ENCODE peak calls at places on chromosome 10, in ten cellular contexts. X is Calu3, V is lower leg skin, R is lower lobe of right lung, U is uterus, Z is GM10248, C is heart left ventricle, H is progenitor cell of endocrine pancreas, A is GM23338, N is HFFc6. E is an unnamed sample.

GRCh38 chr10:48390933-48391845 is 84.7 kb downstream of the MAPK8 start:
- DNase-seq in U (no peak), Z (peak), C (no peak), N (peak), A (no peak), R (no peak), X (no peak), V (no peak), H (no peak), E (no peak)

GRCh38 chr10:667096-667495 is 22.4 kb downstream of the DIP2C start:
- DNase-seq in Z (no peak), N (no peak), R (no peak), C (no peak), H (peak), A (no peak), V (peak), U (no peak), X (no peak), E (no peak)

GRCh38 chr10:60114765-60115586 is 208.6 kb upstream of the CCDC6 start:
- DNase-seq in R (no peak), Z (peak), N (peak), U (peak), V (no peak), A (peak), C (no peak), X (peak), H (no peak), E (peak)

GRCh38 chr10:110429301-110429700 is 68.4 kb upstream of the DUSP5 start:
- DNase-seq in U (no peak), V (peak), R (no peak), A (no peak), H (no peak), C (no peak), Z (no peak), X (no peak), N (peak), E (no peak)

GRCh38 chr10:499991-500390 is 189.5 kb downstream of the DIP2C start:
- DNase-seq in V (no peak), X (no peak), N (no peak), H (no peak), U (no peak), R (peak), Z (no peak), A (no peak), C (no peak), E (no peak)

GRCh38 chr10:77801474-77802238 is 124.9 kb downstream of the DLG5 start:
- DNase-seq in X (no peak), H (no peak), R (peak), C (no peak), N (peak), Z (no peak), V (no peak), A (no peak), U (no peak), E (no peak)

GRCh38 chr10:44301781-44302400 is 83.0 kb downstream of the CXCL12 start:
- DNase-seq in H (no peak), U (no peak), X (no peak), N (no peak), R (no peak), Z (no peak), V (no peak), C (no peak), A (no peak), E (no peak)

GRCh38 chr10:43237128-43237527 is 29.7 kb downstream of the RASGEF1A start:
- DNase-seq in Z (no peak), V (peak), X (no peak), C (peak), A (no peak), R (peak), H (peak), N (no peak), U (no peak), E (no peak)

GRCh38 chr10:59817806-59818205 is 64.6 kb upstream of the MRLN start:
- DNase-seq in C (no peak), X (no peak), R (no peak), V (no peak), H (no peak), U (no peak), N (no peak), Z (no peak), A (no peak), E (no peak)

GRCh38 chr10:112562803-112563663 is 116.0 kb downstream of the VTI1A start:
- DNase-seq in C (no peak), X (no peak), N (no peak), U (no peak), Z (no peak), R (no peak), V (no peak), H (no peak), A (no peak), E (no peak)

GRCh38 chr10:92822060-92822634 is 26.2 kb upstream of the EXOC6 start:
- DNase-seq in U (no peak), N (peak), Z (no peak), C (no peak), X (peak), H (no peak), A (no peak), V (no peak), R (no peak), E (no peak)

GRCh38 chr10:97898429-97898828 is 48.8 kb downstream of the GOLGA7B start:
- DNase-seq in X (no peak), V (no peak), N (no peak), R (peak), A (no peak), U (no peak), H (no peak), Z (no peak), C (no peak), E (no peak)

GRCh38 chr10:74683621-74684114 is 142.7 kb upstream of the KAT6B start:
- DNase-seq in C (no peak), A (no peak), H (no peak), Z (no peak), X (no peak), U (no peak), V (no peak), N (no peak), R (no peak), E (no peak)

GRCh38 chr10:101768791-101769170 is 7.1 kb downstream of the FGF8 start:
- DNase-seq in C (no peak), Z (no peak), X (no peak), V (peak), H (no peak), U (no peak), N (no peak), R (no peak), A (no peak), E (no peak)

GRCh38 chr10:78292987-78293865 is 259.6 kb downstream of the RPS24 start:
- DNase-seq in V (no peak), X (no peak), N (no peak), R (no peak), C (no peak), U (no peak), H (no peak), Z (no peak), A (peak), E (peak)

GRCh38 chr10:110818311-110819257 is 53.1 kb upstream of the PDCD4 start:
- DNase-seq in U (no peak), N (no peak), H (no peak), R (peak), X (peak), Z (no peak), A (no peak), V (no peak), C (no peak), E (no peak)

GRCh38 chr10:74058658-74059057 is 60.7 kb downstream of the VCL start:
- DNase-seq in X (peak), R (no peak), Z (peak), N (no peak), A (no peak), C (no peak), V (no peak), U (no peak), H (no peak), E (no peak)

GRCh38 chr10:22505923-22506685 is 160.8 kb downstream of the SPAG6 start:
- DNase-seq in V (no peak), Z (peak), X (no peak), C (no peak), R (no peak), A (no peak), N (peak), H (no peak), U (no peak), E (peak)

GRCh38 chr10:14535497-14536199 is 204.9 kb upstream of the FRMD4A start:
- DNase-seq in X (no peak), N (no peak), H (no peak), U (no peak), R (no peak), C (no peak), V (no peak), Z (no peak), A (no peak), E (no peak)

GRCh38 chr10:7956508-7956907 is 98.0 kb upstream of the GATA3 start:
- DNase-seq in C (no peak), Z (peak), U (no peak), X (no peak), N (peak), H (no peak), A (no peak), R (no peak), V (no peak), E (no peak)

GRCh38 chr10:12513775-12514663 is 164.7 kb downstream of the CAMK1D start:
- DNase-seq in R (no peak), H (no peak), A (no peak), Z (no peak), V (no peak), X (no peak), C (no peak), N (no peak), U (no peak), E (no peak)

GRCh38 chr10:3779146-3779707 is 5.8 kb downstream of the KLF6 start:
- DNase-seq in R (no peak), N (no peak), Z (no peak), X (no peak), A (no peak), U (no peak), C (no peak), V (no peak), H (no peak), E (no peak)

GRCh38 chr10:122276611-122277205 is 5.6 kb downstream of the BTBD16 start:
- DNase-seq in Z (no peak), X (no peak), R (no peak), N (peak), C (no peak), U (no peak), V (peak), H (no peak), A (peak), E (no peak)

GRCh38 chr10:127619550-127619949 is 70.4 kb downstream of the NPS start:
- DNase-seq in X (no peak), A (no peak), V (no peak), C (no peak), N (no peak), R (no peak), H (no peak), U (no peak), Z (no peak), E (no peak)

GRCh38 chr10:15943461-15943860 is 83.2 kb upstream of the MINDY3 start:
- DNase-seq in C (no peak), Z (no peak), V (no peak), X (no peak), A (no peak), U (no peak), N (no peak), H (no peak), R (no peak), E (no peak)

GRCh38 chr10:88728107-88728763 is 22.2 kb downstream of the LIPK start:
- DNase-seq in C (no peak), V (no peak), A (peak), Z (no peak), X (no peak), R (peak), H (no peak), U (no peak), N (no peak), E (peak)
- TF ChIP-seq CTCF in C (no peak), V (no peak), A (peak), Z (no peak), X (peak), R (no peak), H (peak), U (no peak), N (peak), E (peak)

DNA sequence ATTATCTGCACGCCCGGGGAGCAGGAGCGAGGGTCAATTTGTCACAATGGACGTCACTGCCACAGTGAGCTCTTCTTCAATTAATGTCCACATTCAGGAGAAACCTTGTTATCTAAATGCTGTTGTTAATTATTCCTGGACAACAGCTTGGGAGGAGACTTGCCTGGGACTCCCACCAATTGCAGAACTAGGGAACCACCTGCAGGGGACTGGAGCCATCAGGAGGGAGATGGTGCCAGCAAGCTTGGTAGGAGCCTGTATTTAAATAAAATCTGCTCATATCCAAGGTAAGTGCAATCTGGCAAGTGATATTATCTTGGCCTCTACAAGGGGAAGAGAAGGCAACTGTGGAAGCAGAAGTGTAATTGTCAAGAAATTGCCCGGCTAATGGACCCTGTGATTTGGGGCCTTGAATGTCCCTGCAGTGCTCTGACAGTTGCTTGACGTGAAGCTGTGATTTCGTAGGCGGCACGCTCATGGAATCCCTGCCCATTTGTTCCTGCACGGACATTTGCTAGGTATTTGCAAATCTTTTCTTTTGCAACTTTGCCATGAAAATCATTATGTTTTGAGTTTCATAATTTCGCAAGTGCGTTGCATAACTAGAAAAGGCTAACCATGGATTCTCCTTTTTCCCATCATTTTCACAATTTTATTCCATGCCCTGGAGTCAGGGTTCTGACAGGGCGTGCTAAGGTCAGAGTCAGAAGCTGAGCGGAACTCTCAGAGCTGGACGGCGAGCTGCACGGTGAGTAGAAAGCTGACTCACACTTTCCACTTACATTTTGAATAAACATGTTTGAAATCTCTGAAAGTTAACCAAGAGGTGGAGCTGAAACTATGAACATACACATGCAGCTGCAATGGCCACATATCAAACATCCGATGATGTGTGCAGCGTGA is 84.8 kb upstream of the TCERG1L start:
- DNase-seq in H (no peak), V (no peak), C (no peak), Z (no peak), N (no peak), A (peak), R (no peak), U (no peak), X (no peak), E (no peak)
- TF ChIP-seq CTCF in H (peak), V (no peak), C (no peak), Z (no peak), N (no peak), A (peak), R (no peak), U (no peak), X (no peak), E (peak)

GRCh38 chr10:72330059-72330426 is 24.7 kb downstream of the DNAJB12 start:
- DNase-seq in U (no peak), R (no peak), H (no peak), Z (no peak), A (no peak), X (no peak), C (no peak), N (no peak), V (no peak), E (no peak)

GRCh38 chr10:72332423-72333110 is 22.2 kb downstream of the DNAJB12 start:
- DNase-seq in V (peak), U (no peak), C (no peak), Z (no peak), X (no peak), A (no peak), R (no peak), H (no peak), N (no peak), E (no peak)

GRCh38 chr10:72329290-72330058 is 25.2 kb downstream of the DNAJB12 start:
- DNase-seq in C (no peak), U (no peak), Z (no peak), X (no peak), H (no peak), R (peak), V (peak), A (no peak), N (no peak), E (peak)

GRCh38 chr10:72333111-72334012 is 21.4 kb downstream of the DNAJB12 start:
- DNase-seq in C (no peak), H (no peak), Z (no peak), N (no peak), X (no peak), R (no peak), V (no peak), U (no peak), A (no peak), E (no peak)

GRCh38 chr10:72331575-72332422 is 22.9 kb downstream of the DNAJB12 start:
- DNase-seq in H (peak), C (peak), R (peak), A (peak), V (peak), Z (peak), N (no peak), X (peak), U (peak), E (peak)
- TF ChIP-seq CTCF in H (peak), C (peak), R (peak), A (peak), V (no peak), Z (no peak), N (no peak), X (peak), U (no peak), E (no peak)

GRCh38 chr10:91630592-91630991 is 2.3 kb downstream of the PPP1R3C start:
- DNase-seq in U (no peak), N (no peak), X (no peak), H (no peak), C (no peak), Z (no peak), A (no peak), R (no peak), V (no peak), E (no peak)

GRCh38 chr10:91634898-91635297 is 2.0 kb upstream of the PPP1R3C start:
- DNase-seq in V (no peak), H (no peak), Z (no peak), U (no peak), R (no peak), C (no peak), A (no peak), N (no peak), X (no peak), E (no peak)

GRCh38 chr10:91634246-91634645 is 1.4 kb upstream of the PPP1R3C start:
- DNase-seq in Z (no peak), X (no peak), N (no peak), V (no peak), U (no peak), H (no peak), C (no peak), R (no peak), A (no peak), E (no peak)

GRCh38 chr10:91635401-91636400 is 2.8 kb upstream of the PPP1R3C start:
- DNase-seq in A (peak), Z (peak), H (peak), U (peak), X (peak), N (peak), C (peak), R (no peak), V (no peak), E (peak)

GRCh38 chr10:91632671-91633550 is at the start of gene PPP1R3C:
- DNase-seq in V (peak), N (peak), C (peak), Z (peak), U (peak), R (peak), X (peak), H (peak), A (peak), E (peak)
- TF ChIP-seq CTCF in V (no peak), N (peak), C (peak), Z (peak), U (peak), R (peak), X (no peak), H (peak), A (peak), E (no peak)

DNA sequence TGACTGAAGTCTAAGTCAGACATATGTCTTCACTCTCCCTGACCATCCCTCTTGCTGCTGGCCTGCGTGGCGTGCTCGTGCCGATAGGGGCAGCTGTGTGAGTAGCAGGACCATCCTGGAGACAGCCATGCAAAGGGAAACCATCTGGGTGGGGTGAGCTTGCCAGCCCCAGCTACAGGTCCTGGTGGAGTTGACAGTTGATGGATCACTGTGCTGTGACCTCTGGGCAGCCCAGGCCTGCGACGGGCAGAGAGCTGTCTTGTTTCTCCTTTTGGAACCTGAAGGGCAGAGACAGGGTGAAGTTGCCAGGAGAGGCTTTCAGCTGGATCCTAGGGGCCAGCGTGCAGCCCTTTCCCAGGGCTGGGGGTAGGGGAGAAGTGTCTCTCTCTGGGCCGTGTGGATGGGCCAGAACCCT is 44.7 kb downstream of the GRK5 start:
- DNase-seq in R (no peak), U (no peak), A (no peak), H (no peak), Z (no peak), C (no peak), X (no peak), N (peak), V (no peak), E (peak)
- TF ChIP-seq CTCF in R (peak), U (no peak), A (no peak), H (peak), Z (no peak), C (peak), X (no peak), N (no peak), V (no peak), E (peak)

GRCh38 chr10:88618496-88618895 is 31.9 kb downstream of the LIPJ start:
- DNase-seq in R (no peak), Z (no peak), X (no peak), C (no peak), N (no peak), A (no peak), U (no peak), H (no peak), V (no peak), E (no peak)

GRCh38 chr10:88617772-88618300 is 31.3 kb downstream of the LIPJ start:
- DNase-seq in H (no peak), V (no peak), N (no peak), U (no peak), X (no peak), Z (no peak), R (no peak), A (no peak), C (no peak), E (no peak)

GRCh38 chr10:88623835-88624234 is 37.3 kb downstream of the LIPJ start:
- DNase-seq in U (no peak), X (no peak), N (no peak), A (no peak), V (no peak), R (no peak), Z (no peak), C (no peak), H (no peak), E (no peak)

GRCh38 chr10:88616250-88616977 is 29.9 kb downstream of the LIPJ start:
- DNase-seq in A (no peak), C (peak), X (no peak), Z (no peak), R (no peak), U (no peak), N (no peak), H (no peak), V (no peak), E (no peak)

GRCh38 chr10:88620441-88620840 is 33.9 kb downstream of the LIPJ start:
- DNase-seq in U (no peak), R (no peak), N (no peak), H (no peak), Z (no peak), A (no peak), C (no peak), X (no peak), V (no peak), E (no peak)
- TF ChIP-seq CTCF in U (no peak), R (no peak), N (no peak), H (no peak), Z (no peak), A (no peak), C (no peak), X (no peak), V (no peak), E (no peak)

GRCh38 chr10:86261933-86262665 is 104.5 kb downstream of the GRID1 start:
- DNase-seq in V (peak), H (peak), X (peak), R (no peak), C (no peak), N (no peak), A (peak), Z (peak), U (no peak), E (peak)

GRCh38 chr10:86261470-86261869 is 105.1 kb downstream of the GRID1 start:
- DNase-seq in X (no peak), V (peak), C (no peak), R (no peak), U (no peak), Z (no peak), N (no peak), A (no peak), H (no peak), E (no peak)

GRCh38 chr10:86263907-86264306 is 102.7 kb downstream of the GRID1 start:
- DNase-seq in Z (no peak), N (no peak), A (no peak), C (peak), R (no peak), U (peak), H (peak), X (no peak), V (peak), E (no peak)

GRCh38 chr10:86263209-86263608 is 103.4 kb downstream of the GRID1 start:
- DNase-seq in R (no peak), N (no peak), X (no peak), H (peak), C (no peak), A (peak), Z (no peak), V (peak), U (no peak), E (no peak)

GRCh38 chr10:86262671-86263165 is 103.9 kb downstream of the GRID1 start:
- DNase-seq in H (peak), C (no peak), X (no peak), R (no peak), A (peak), N (no peak), V (peak), Z (no peak), U (no peak), E (peak)
- TF ChIP-seq CTCF in H (no peak), C (no peak), X (no peak), R (no peak), A (no peak), N (no peak), V (no peak), Z (no peak), U (no peak), E (no peak)

E was measured in nephron progenitor cell.